ENCODE peak calls at places on chromosomes 5 and 9, in four cellular contexts. B, R, G and A are unnamed samples.

GRCh38 chr5:162190-162564 is 29.1 kb upstream of the LRRC14B start:
- DNase-seq in B (no peak), R (no peak), G (no peak), A (no peak)

GRCh38 chr9:16236326-16236725 is 634.1 kb downstream of the BNC2 start:
- DNase-seq in B (no peak), R (no peak), G (no peak), A (peak; percentile 23)

GRCh38 chr5:59035681-59036080 is 452.8 kb downstream of the RAB3C start:
- DNase-seq in B (no peak), R (no peak), G (no peak), A (no peak)

GRCh38 chr9:109010676-109011655 is 2.3 kb downstream of the CTNNAL1 start:
- DNase-seq in B (peak; percentile 77), R (peak; percentile 60), G (no peak), A (peak; percentile 66)

GRCh38 chr5:80437326-80437725 is 29.5 kb downstream of the ZFYVE16 start:
- DNase-seq in B (no peak), R (no peak), G (no peak), A (no peak)

GRCh38 chr5:24644757-24645156 is at the start of gene CDH10:
- DNase-seq in B (no peak), R (no peak), G (peak; percentile 92), A (peak; percentile 29)

GRCh38 chr5:65728219-65728618 is 6.2 kb downstream of the NLN start:
- DNase-seq in B (no peak), R (no peak), G (no peak), A (no peak)

GRCh38 chr9:106286249-106286648 is 576.7 kb upstream of the ZNF462 start:
- DNase-seq in B (no peak), R (no peak), G (peak; percentile 17), A (peak; percentile 0)

GRCh38 chr9:136978073-136978864 is 965 bp downstream of the PTGDS start:
- DNase-seq in B (peak; percentile 89), R (no peak), G (peak; percentile 68), A (peak; percentile 95)

GRCh38 chr5:41371741-41372140 is 138.7 kb downstream of the PLCXD3 start:
- DNase-seq in B (no peak), R (no peak), G (no peak), A (peak; percentile 33)

GRCh38 chr5:168916266-168916665 is 337.1 kb upstream of the PANK3 start:
- DNase-seq in B (no peak), R (no peak), G (peak; percentile 9), A (no peak)

GRCh38 chr5:25419684-25420083 is 774.9 kb upstream of the CDH10 start:
- DNase-seq in B (no peak), R (no peak), G (no peak), A (no peak)

GRCh38 chr9:131186622-131187021 is 61.2 kb downstream of the NUP214 start:
- DNase-seq in B (no peak), R (no peak), G (no peak), A (no peak)

GRCh38 chr5:54651482-54652076 is 134.0 kb downstream of the SNX18 start:
- DNase-seq in B (no peak), R (no peak), G (no peak), A (no peak)

GRCh38 chr9:126678989-126679388 is 65.3 kb downstream of the LMX1B start:
- DNase-seq in B (no peak), R (no peak), G (no peak), A (no peak)

GRCh38 chr9:136050266-136050705 is 44.8 kb downstream of the NACC2 start:
- DNase-seq in B (no peak), R (no peak), G (no peak), A (no peak)

GRCh38 chr5:167785896-167786295 is 505.5 kb upstream of the WWC1 start:
- DNase-seq in B (no peak), R (no peak), G (no peak), A (no peak)

GRCh38 chr5:108560581-108560980 is 178.7 kb upstream of the FBXL17 start:
- DNase-seq in B (no peak), R (no peak), G (no peak), A (no peak)

GRCh38 chr9:14722391-14723035 is at the start of gene CER1:
- DNase-seq in B (no peak), R (no peak), G (peak; percentile 82), A (no peak)

GRCh38 chr9:88905506-88905905 is 85.8 kb upstream of the S1PR3 start:
- DNase-seq in B (no peak), R (no peak), G (no peak), A (no peak)

GRCh38 chr5:80915716-80916115 is 44.4 kb upstream of the RASGRF2 start:
- DNase-seq in B (no peak), R (no peak), G (no peak), A (no peak)

GRCh38 chr5:66596791-66597757 is 881 bp downstream of the MAST4 start:
- DNase-seq in B (peak; percentile 2), R (no peak), G (no peak), A (peak; percentile 23)

GRCh38 chr5:61409568-61409967 is 77.5 kb downstream of the ZSWIM6 start:
- DNase-seq in B (peak; percentile 18), R (peak; percentile 50), G (no peak), A (peak; percentile 91)

GRCh38 chr5:137668574-137669093 is 67.3 kb downstream of the KLHL3 start:
- DNase-seq in B (no peak), R (no peak), G (no peak), A (no peak)

GRCh38 chr5:123929055-123929474 is 417.1 kb downstream of the CSNK1G3 start:
- DNase-seq in B (no peak), R (no peak), G (no peak), A (no peak)

DNA sequence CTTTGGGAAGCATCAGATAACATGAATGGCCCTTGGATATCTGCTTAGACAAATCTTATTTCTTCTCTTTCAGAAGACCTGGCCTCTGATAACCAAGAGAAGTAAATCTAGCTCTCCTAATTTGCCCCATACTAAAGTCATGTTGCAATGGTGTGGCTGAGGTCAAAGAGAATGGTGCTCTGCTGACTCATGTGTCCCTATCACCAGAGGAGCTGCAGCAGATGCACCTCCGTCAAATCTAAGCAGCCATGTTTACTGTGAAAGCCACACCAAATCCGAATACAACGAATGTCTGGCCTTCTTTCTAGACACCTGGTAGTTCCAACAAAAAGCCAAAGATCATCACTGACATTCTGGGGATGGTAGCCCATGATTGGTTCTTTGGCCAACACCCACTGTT is 23.2 kb downstream of the RETREG1 start:
- DNase-seq in B (peak; percentile 15), R (no peak), G (no peak), A (no peak)
- TF ChIP-seq RFX5 in B (no peak), R (no peak), G (no peak), A (no peak)

GRCh38 chr9:91138760-91139159 is 223.0 kb downstream of the AUH start:
- DNase-seq in B (no peak), R (peak; percentile 54), G (no peak), A (peak; percentile 19)
- TF ChIP-seq RNF2 in B (no peak), R (no peak), G (no peak), A (no peak)

GRCh38 chr5:150589791-150590601 is 50.5 kb upstream of the SYNPO start:
- DNase-seq in B (peak; percentile 55), R (peak; percentile 69), G (peak; percentile 17), A (no peak)
- TF ChIP-seq RFX5 in B (no peak), R (no peak), G (no peak), A (no peak)

GRCh38 chr5:93794954-93795353 is 53.6 kb upstream of the POU5F2 start:
- DNase-seq in B (no peak), R (peak; percentile 41), G (no peak), A (peak; percentile 31)

GRCh38 chr5:93793159-93793781 is 51.9 kb upstream of the POU5F2 start:
- DNase-seq in B (no peak), R (no peak), G (no peak), A (no peak)

GRCh38 chr5:93789173-93790070 is 48.0 kb upstream of the POU5F2 start:
- DNase-seq in B (no peak), R (no peak), G (no peak), A (no peak)

GRCh38 chr5:93790401-93790800 is 49.0 kb upstream of the POU5F2 start:
- DNase-seq in B (no peak), R (no peak), G (no peak), A (no peak)

GRCh38 chr5:93791520-93791972 is 50.1 kb upstream of the POU5F2 start:
- DNase-seq in B (no peak), R (peak; percentile 14), G (no peak), A (no peak)
- TF ChIP-seq RNF2 in B (no peak), R (no peak), G (no peak), A (no peak)

DNA sequence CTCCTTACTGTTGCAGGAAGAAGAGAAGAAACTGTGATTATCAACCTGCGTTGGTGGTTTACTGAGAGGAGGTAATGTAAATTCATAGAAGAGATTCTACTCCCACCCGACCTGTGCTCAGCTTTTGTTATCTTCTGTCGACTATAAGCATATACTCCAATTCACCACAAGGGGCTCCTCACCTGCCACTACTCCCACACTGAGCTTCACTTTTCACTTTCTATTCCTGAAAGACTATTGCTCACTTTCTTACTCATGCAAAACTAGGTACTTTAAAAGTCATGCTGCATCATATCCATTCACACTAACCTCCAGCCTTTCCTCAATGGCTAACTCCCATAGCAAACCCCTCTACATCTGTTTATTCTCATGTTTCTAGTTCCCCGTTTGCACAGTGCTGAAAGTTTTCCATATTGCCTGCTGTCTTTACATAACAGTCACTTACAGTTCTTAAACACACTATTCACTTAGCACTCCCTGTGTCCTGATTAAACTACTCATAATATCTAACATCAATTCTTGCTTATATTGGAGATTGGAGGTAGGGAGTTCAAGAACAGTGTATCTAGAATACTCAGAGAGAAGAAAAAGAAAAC is 1062.6 kb downstream of the NR2F1-AS1 start:
- DNase-seq in B (no peak), R (peak; percentile 12), G (no peak), A (peak; percentile 12)
- TF ChIP-seq RFX5 in B (no peak), R (no peak), G (no peak), A (no peak)

DNA sequence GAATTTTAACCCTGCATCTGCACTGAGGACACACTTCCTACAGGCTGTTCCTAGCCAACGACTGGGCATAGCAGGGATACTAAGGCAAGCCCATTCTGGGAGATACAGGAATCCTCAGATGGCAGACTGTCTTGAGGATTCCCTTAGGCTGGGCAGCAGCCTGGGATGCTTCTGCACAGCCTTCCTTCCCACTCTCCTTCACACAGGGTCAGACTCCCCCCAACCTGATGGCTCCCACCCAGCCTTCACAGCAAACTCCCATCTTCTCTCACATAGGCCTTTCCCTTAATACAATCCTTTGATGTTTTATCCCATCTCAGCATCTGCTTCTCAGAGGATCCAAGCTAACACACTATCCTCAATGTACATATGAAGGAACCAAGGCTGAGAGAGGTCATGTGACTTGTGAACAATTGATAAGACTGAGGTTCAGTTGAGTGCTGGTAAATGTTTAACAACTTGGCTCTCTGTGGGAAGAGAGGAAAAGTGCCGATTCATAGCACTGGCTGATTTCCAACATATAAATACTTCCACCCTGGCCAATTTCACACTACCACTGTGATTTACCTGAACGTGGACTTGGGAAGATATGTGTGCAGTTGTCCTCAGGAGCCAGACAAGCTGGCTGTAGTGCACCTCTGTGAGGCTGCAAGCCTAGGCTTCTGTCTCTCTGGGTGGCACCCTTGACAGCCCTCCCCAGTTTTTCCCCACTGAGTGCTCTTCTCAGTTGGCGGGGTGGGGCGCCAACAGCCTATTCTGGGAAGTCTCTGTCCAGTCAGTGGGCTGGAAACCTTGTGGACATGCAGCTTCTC is 120.2 kb upstream of the TRIM32 start:
- DNase-seq in B (peak; percentile 33), R (peak; percentile 96), G (no peak), A (peak; percentile 93)
- TF ChIP-seq RNF2 in B (no peak), R (no peak), G (no peak), A (no peak)